ENCODE peak calls at places on chromosomes 13 and 19, in seven cellular contexts. One of them, this sample, is unnamed.

GRCh38 chr19:33294058-33294798 is 8.1 kb downstream of the CEBPA start:
- DNase-seq in T-helper 17 cell: no peak
- DNase-seq in kidney tubule cell: no peak
- DNase-seq in anterior cingulate cortex: no peak
- DNase-seq in AG09319: no peak
- DNase-seq in trophoblast cell: peak
- DNase-seq in effector memory CD4-positive, alpha-beta T cell: no peak
- DNase-seq in this sample: no peak

GRCh38 chr19:15123031-15123890 is 16.1 kb downstream of the SYDE1 start:
- DNase-seq in trophoblast cell: no peak
- DNase-seq in effector memory CD4-positive, alpha-beta T cell: no peak
- DNase-seq in anterior cingulate cortex: no peak
- DNase-seq in T-helper 17 cell: no peak
- DNase-seq in kidney tubule cell: no peak
- DNase-seq in AG09319: no peak
- DNase-seq in this sample: no peak

GRCh38 chr13:87147076-87147475 is 524.1 kb upstream of the SLITRK5 start:
- DNase-seq in T-helper 17 cell: no peak
- DNase-seq in anterior cingulate cortex: no peak
- DNase-seq in effector memory CD4-positive, alpha-beta T cell: no peak
- DNase-seq in trophoblast cell: no peak
- DNase-seq in kidney tubule cell: peak
- DNase-seq in AG09319: peak
- DNase-seq in this sample: no peak

GRCh38 chr13:40812724-40813445 is 23.5 kb downstream of the SLC25A15 start:
- DNase-seq in trophoblast cell: no peak
- DNase-seq in AG09319: no peak
- DNase-seq in T-helper 17 cell: no peak
- DNase-seq in effector memory CD4-positive, alpha-beta T cell: no peak
- DNase-seq in kidney tubule cell: peak
- DNase-seq in anterior cingulate cortex: no peak
- DNase-seq in this sample: no peak

GRCh38 chr13:86864376-86864775 is 806.8 kb upstream of the SLITRK5 start:
- DNase-seq in trophoblast cell: no peak
- DNase-seq in kidney tubule cell: no peak
- DNase-seq in T-helper 17 cell: no peak
- DNase-seq in anterior cingulate cortex: no peak
- DNase-seq in AG09319: no peak
- DNase-seq in effector memory CD4-positive, alpha-beta T cell: no peak
- DNase-seq in this sample: no peak

GRCh38 chr19:32337176-32337808 is 8.1 kb upstream of the ZNF507 start:
- DNase-seq in T-helper 17 cell: no peak
- DNase-seq in trophoblast cell: no peak
- DNase-seq in effector memory CD4-positive, alpha-beta T cell: no peak
- DNase-seq in AG09319: no peak
- DNase-seq in anterior cingulate cortex: no peak
- DNase-seq in kidney tubule cell: no peak
- DNase-seq in this sample: no peak

GRCh38 chr13:24181991-24182702 is 21.6 kb downstream of the SPATA13 start:
- DNase-seq in anterior cingulate cortex: no peak
- DNase-seq in T-helper 17 cell: no peak
- DNase-seq in effector memory CD4-positive, alpha-beta T cell: no peak
- DNase-seq in kidney tubule cell: no peak
- DNase-seq in trophoblast cell: no peak
- DNase-seq in AG09319: no peak
- DNase-seq in this sample: no peak

GRCh38 chr19:51129716-51130115 is 5.0 kb downstream of the SIGLEC9 start:
- DNase-seq in effector memory CD4-positive, alpha-beta T cell: no peak
- DNase-seq in AG09319: no peak
- DNase-seq in T-helper 17 cell: no peak
- DNase-seq in trophoblast cell: no peak
- DNase-seq in kidney tubule cell: no peak
- DNase-seq in anterior cingulate cortex: no peak
- DNase-seq in this sample: no peak

GRCh38 chr19:48836089-48837017 is at the start of gene HSD17B14:
- DNase-seq in T-helper 17 cell: no peak
- DNase-seq in effector memory CD4-positive, alpha-beta T cell: no peak
- DNase-seq in AG09319: no peak
- DNase-seq in trophoblast cell: peak
- DNase-seq in kidney tubule cell: no peak
- DNase-seq in anterior cingulate cortex: peak
- DNase-seq in this sample: peak

GRCh38 chr13:36548129-36548528 is 115.8 kb downstream of the CCNA1 start:
- DNase-seq in anterior cingulate cortex: no peak
- DNase-seq in trophoblast cell: no peak
- DNase-seq in AG09319: no peak
- DNase-seq in effector memory CD4-positive, alpha-beta T cell: no peak
- DNase-seq in kidney tubule cell: no peak
- DNase-seq in T-helper 17 cell: no peak
- DNase-seq in this sample: peak